ENCODE peak calls at places on chromosome 19, in ten cellular contexts. E, L, M, G, T, H, X, P, Y and Z are unnamed samples.

GRCh38 chr19:32458500-32459123 is 53.0 kb downstream of the DPY19L3 start:
- DNase-seq in L (no peak), X (no peak), P (no peak), G (no peak), Y (no peak), H (no peak), T (no peak), M (no peak), E (no peak), Z (no peak)

GRCh38 chr19:9862897-9863296 is 27.8 kb downstream of the PIN1 start:
- DNase-seq in P (no peak), Y (no peak), H (no peak), T (no peak), M (no peak), X (no peak), E (no peak), G (no peak), L (no peak), Z (no peak)

GRCh38 chr19:49853852-49854849 is 3.2 kb downstream of the PTOV1 start:
- DNase-seq in X (no peak), P (no peak), M (no peak), T (no peak), G (no peak), L (no peak), Y (no peak), H (no peak), E (no peak), Z (no peak)

GRCh38 chr19:35284153-35285140 is 2.1 kb downstream of the HAMP start:
- DNase-seq in M (no peak), P (no peak), T (no peak), E (no peak), H (no peak), Y (no peak), G (no peak), L (no peak), X (no peak), Z (no peak)

GRCh38 chr19:51274037-51274370 is 23.1 kb downstream of the SIGLECL1 start:
- DNase-seq in L (no peak), G (no peak), T (no peak), M (peak; percentile 87), H (no peak), E (no peak), X (no peak), P (no peak), Y (no peak), Z (no peak)

GRCh38 chr19:11260996-11261395 is 1.3 kb downstream of the DOCK6 start:
- DNase-seq in H (no peak), G (no peak), T (no peak), X (no peak), M (no peak), Y (no peak), P (no peak), L (no peak), E (no peak), Z (no peak)

GRCh38 chr19:4057913-4058695 is 8.6 kb downstream of the ZBTB7A start:
- DNase-seq in G (no peak), T (no peak), L (peak; percentile 79), Y (peak; percentile 87), M (peak; percentile 52), H (peak; percentile 97), P (peak; percentile 84), X (no peak), E (no peak), Z (peak; percentile 97)

GRCh38 chr19:23415561-23416191 is 20.4 kb upstream of the ZNF91 start:
- DNase-seq in P (no peak), M (no peak), Y (peak; percentile 21), X (peak; percentile 22), L (no peak), E (no peak), T (peak; percentile 61), H (peak; percentile 13), G (no peak), Z (no peak)

GRCh38 chr19:33301011-33301899 is 1.1 kb downstream of the CEBPA start:
- DNase-seq in L (no peak), M (no peak), H (peak; percentile 30), E (no peak), T (no peak), Y (no peak), X (no peak), P (peak; percentile 16), G (no peak), Z (no peak)

GRCh38 chr19:55118401-55118991 is 1.1 kb upstream of the PPP1R12C start:
- DNase-seq in Y (no peak), T (peak; percentile 34), X (no peak), G (peak; percentile 76), H (peak; percentile 65), P (peak; percentile 60), E (peak; percentile 61), L (peak; percentile 22), M (no peak), Z (no peak)